ENCODE peak calls at places on chromosomes 7 and 10, in four cellular contexts. One of them, this sample, is unnamed.

GRCh38 chr7:154644366-154644765 is 358.6 kb downstream of the PAXIP1 start:
- DNase-seq in HepG2: no peak
- DNase-seq in K562: no peak
- DNase-seq in GM12878: no peak
- DNase-seq in this sample: no peak

GRCh38 chr7:148434181-148434769 is 156.3 kb upstream of the C7orf33 start:
- DNase-seq in HepG2: no peak
- DNase-seq in K562: no peak
- DNase-seq in GM12878: no peak
- DNase-seq in this sample: no peak

GRCh38 chr7:129872054-129872453 is 80.7 kb downstream of the UBE2H start:
- DNase-seq in HepG2: no peak
- DNase-seq in K562: no peak
- DNase-seq in GM12878: no peak
- DNase-seq in this sample: no peak

GRCh38 chr7:140605337-140605736 is 35.3 kb downstream of the DENND2A start:
- DNase-seq in HepG2: no peak
- DNase-seq in K562: no peak
- DNase-seq in GM12878: no peak
- DNase-seq in this sample: no peak

GRCh38 chr10:100826983-100827818 is 81.8 kb downstream of the PAX2 start:
- DNase-seq in HepG2: no peak
- DNase-seq in K562: no peak
- DNase-seq in GM12878: no peak
- DNase-seq in this sample: peak; percentile 59

GRCh38 chr10:90125406-90125805 is 424.0 kb downstream of the KIF20B start:
- DNase-seq in HepG2: no peak
- DNase-seq in K562: no peak
- DNase-seq in GM12878: no peak
- DNase-seq in this sample: no peak

GRCh38 chr7:104231054-104232046 is 23.5 kb upstream of the ORC5 start:
- DNase-seq in HepG2: peak; percentile 47
- DNase-seq in K562: peak; percentile 76
- DNase-seq in GM12878: no peak
- DNase-seq in this sample: peak; percentile 54

GRCh38 chr10:28761084-28761875 is 84.0 kb downstream of the BAMBI start:
- DNase-seq in HepG2: no peak
- DNase-seq in K562: no peak
- DNase-seq in GM12878: no peak
- DNase-seq in this sample: no peak

GRCh38 chr10:8229153-8229552 is 174.7 kb downstream of the GATA3 start:
- DNase-seq in HepG2: no peak
- DNase-seq in K562: no peak
- DNase-seq in GM12878: no peak
- DNase-seq in this sample: no peak

GRCh38 chr10:124648738-124649137 is 95.4 kb downstream of the FAM53B start:
- DNase-seq in HepG2: no peak
- DNase-seq in K562: peak; percentile 85
- DNase-seq in GM12878: peak; percentile 33
- DNase-seq in this sample: no peak

GRCh38 chr10:133464582-133465031 is 10.9 kb downstream of the SCART1 start:
- DNase-seq in HepG2: no peak
- DNase-seq in K562: no peak
- DNase-seq in GM12878: no peak
- DNase-seq in this sample: no peak

DNA sequence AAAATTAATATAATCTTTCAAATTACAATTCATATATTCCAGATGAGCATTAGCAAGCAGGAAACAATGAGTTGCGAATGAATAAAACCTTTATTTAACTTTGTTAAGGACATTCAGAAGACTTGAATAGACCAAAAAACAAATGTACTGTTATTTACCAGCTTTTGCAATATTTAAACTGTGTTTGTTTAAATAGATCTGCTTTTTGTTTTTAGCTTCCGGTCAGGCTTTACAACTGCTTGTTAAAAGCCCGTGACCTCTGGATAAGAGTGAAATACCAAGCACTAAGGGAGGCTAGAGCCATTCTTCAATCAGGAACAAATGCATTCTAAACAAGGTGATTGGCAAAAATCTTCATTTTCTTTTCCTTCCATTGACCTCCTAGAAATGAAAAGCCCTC is 184.9 kb upstream of the GNAI1 start:
- DNase-seq in HepG2: peak; percentile 5
- DNase-seq in K562: no peak
- DNase-seq in GM12878: no peak
- DNase-seq in this sample: no peak
- TF ChIP-seq SP1 in HepG2: no peak
- TF ChIP-seq SP1 in K562: no peak
- TF ChIP-seq SP1 in GM12878: no peak
- TF ChIP-seq SP1 in this sample: no peak

GRCh38 chr7:44187636-44188416 is 1.4 kb downstream of the GCK start:
- DNase-seq in HepG2: no peak
- DNase-seq in K562: no peak
- DNase-seq in GM12878: no peak
- DNase-seq in this sample: no peak
- TF ChIP-seq CREM in HepG2: no peak
- TF ChIP-seq CREM in K562: no peak
- TF ChIP-seq CREM in GM12878: no peak
- TF ChIP-seq CREM in this sample: no peak

DNA sequence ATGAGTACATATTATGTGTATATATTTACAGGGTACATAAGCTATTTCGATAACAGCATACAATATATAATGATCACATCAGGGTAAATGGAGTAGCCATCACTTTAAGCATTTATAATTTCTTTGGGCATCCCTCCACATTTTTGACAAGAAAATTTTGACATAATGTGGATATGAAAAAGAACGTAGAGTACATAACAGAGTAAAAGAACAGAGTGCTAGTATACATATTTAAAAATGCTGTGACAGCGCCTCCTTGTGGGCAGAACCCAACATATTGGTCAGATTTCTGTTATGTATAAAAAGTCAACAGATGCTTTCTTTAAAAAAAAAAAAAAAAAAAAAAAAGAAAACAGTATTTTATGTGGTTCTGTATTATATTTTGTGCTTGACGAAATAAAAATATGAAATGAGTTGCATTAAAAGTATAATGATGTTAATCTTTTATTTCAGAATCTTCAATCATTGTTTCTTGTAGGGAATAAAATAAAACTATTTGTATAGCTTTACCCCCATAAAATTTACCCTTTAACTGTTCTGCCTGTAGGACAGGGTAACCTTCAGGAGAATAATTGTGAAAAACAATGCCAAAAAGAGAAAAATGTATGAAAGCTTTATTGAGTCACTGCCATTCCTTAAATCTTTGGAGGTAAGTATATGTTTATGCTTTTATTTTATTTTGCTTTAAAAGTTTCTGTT is 18.3 kb upstream of the HBP1 start:
- DNase-seq in HepG2: peak; percentile 40
- DNase-seq in K562: peak; percentile 91
- DNase-seq in GM12878: no peak
- DNase-seq in this sample: peak; percentile 70
- TF ChIP-seq SP1 in HepG2: no peak
- TF ChIP-seq SP1 in K562: no peak
- TF ChIP-seq SP1 in GM12878: no peak
- TF ChIP-seq SP1 in this sample: no peak

GRCh38 chr10:34522542-34522941 is 292.6 kb downstream of the PARD3 start:
- DNase-seq in HepG2: no peak
- DNase-seq in K562: peak; percentile 31
- DNase-seq in GM12878: no peak
- DNase-seq in this sample: no peak
- TF ChIP-seq CREM in HepG2: no peak
- TF ChIP-seq CREM in K562: no peak
- TF ChIP-seq CREM in GM12878: no peak
- TF ChIP-seq CREM in this sample: no peak

DNA sequence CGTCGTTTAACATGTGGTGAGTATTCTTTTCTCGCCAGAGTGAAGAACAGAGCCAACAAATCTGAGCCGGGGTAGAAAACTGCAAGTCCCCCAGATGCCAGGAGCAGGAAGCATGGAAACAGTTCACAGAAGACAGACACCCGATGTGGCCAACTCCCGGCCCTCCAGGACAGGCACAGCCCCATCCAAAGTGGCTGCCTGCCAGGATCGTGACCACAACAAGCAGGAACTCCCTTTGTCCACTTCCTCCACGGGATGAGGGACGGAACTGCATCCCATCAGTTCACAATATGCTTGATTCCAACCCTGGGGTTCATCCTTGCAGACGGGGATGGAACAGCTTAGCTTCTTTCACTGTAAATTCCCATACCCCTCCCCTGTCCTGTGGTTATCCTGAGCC is 105.4 kb upstream of the FAM204A start:
- DNase-seq in HepG2: no peak
- DNase-seq in K562: no peak
- DNase-seq in GM12878: no peak
- DNase-seq in this sample: no peak
- TF ChIP-seq SP1 in HepG2: no peak
- TF ChIP-seq SP1 in K562: no peak
- TF ChIP-seq SP1 in GM12878: no peak
- TF ChIP-seq SP1 in this sample: no peak

GRCh38 chr7:29935111-29935510 is 54.5 kb downstream of the SCRN1 start:
- DNase-seq in HepG2: no peak
- DNase-seq in K562: no peak
- DNase-seq in GM12878: no peak
- DNase-seq in this sample: no peak
- TF ChIP-seq CREM in HepG2: no peak
- TF ChIP-seq CREM in K562: no peak
- TF ChIP-seq CREM in GM12878: no peak
- TF ChIP-seq CREM in this sample: no peak

GRCh38 chr7:114504586-114504985 is 90.0 kb downstream of the FOXP2 start:
- DNase-seq in HepG2: no peak
- DNase-seq in K562: no peak
- DNase-seq in GM12878: no peak
- DNase-seq in this sample: no peak

GRCh38 chr7:114508096-114508495 is 93.5 kb downstream of the FOXP2 start:
- DNase-seq in HepG2: no peak
- DNase-seq in K562: no peak
- DNase-seq in GM12878: no peak
- DNase-seq in this sample: no peak

DNA sequence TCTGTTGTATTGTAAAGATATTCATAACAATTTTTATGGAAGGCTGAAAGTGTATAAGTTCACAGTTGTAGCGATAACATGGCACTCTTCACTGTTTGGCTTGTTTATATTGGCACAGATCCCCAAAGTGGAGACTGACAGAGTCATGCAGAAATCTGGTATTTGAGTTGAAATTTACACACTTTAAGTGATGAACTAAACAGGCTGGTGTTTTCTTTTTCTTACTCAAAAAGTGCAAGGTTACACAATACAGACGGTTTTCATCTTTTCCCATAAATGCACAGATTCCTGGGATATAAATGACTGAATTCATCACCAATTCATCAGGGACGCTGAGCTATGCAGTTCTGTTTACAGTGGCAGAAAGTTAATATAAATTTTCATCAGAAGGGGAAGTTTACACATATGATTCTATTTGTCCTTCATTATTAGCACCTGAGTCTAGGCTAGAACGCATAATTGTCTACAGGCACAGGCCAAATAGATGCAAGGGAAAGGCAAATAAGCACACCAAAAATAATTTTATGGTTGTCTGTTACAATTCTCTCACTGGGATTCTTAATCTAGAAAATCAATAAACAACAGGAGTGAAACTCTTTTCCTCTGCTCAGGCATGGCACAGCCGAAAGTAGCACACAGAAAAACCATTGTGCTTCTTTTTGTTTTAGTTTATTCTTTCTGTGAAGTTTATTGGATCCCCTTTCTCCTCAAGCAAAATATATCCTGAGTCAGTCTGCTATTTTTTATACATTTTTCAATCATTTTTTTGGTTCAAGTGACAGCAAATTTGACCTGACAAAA is 88.0 kb downstream of the FOXP2 start:
- DNase-seq in HepG2: no peak
- DNase-seq in K562: no peak
- DNase-seq in GM12878: no peak
- DNase-seq in this sample: no peak
- TF ChIP-seq SP1 in HepG2: no peak
- TF ChIP-seq SP1 in K562: no peak
- TF ChIP-seq SP1 in GM12878: no peak
- TF ChIP-seq SP1 in this sample: no peak

GRCh38 chr7:39951156-39951942 is 1.3 kb downstream of the CDK13 start:
- DNase-seq in HepG2: peak; percentile 47
- DNase-seq in K562: peak; percentile 71
- DNase-seq in GM12878: no peak
- DNase-seq in this sample: peak; percentile 78
- TF ChIP-seq CREM in HepG2: no peak
- TF ChIP-seq CREM in K562: no peak
- TF ChIP-seq CREM in GM12878: peak; percentile 15
- TF ChIP-seq CREM in this sample: no peak

DNA sequence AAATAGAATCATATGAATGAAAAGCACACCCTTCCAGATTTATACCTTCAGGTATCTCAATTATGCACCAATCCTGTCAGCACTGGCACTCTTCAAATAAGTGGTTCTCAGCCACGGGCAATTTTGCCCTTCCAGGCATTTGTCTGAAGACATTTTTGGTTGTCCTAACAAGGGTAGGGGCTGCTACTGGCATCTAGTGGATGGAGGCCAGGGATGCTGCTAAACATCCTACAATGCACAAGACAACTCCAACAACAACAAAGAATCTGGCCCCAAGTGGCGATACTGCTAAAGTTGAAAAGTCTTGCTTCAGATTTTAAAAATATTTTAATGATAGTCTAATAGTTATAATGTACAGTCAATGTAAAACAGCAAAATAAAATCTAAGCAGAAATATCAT is 16.1 kb downstream of the CCDC186 start:
- DNase-seq in HepG2: no peak
- DNase-seq in K562: no peak
- DNase-seq in GM12878: no peak
- DNase-seq in this sample: no peak
- TF ChIP-seq SP1 in HepG2: no peak
- TF ChIP-seq SP1 in K562: no peak
- TF ChIP-seq SP1 in GM12878: no peak
- TF ChIP-seq SP1 in this sample: no peak

This sample was measured in WTC11.